ENCODE peak calls at places on chromosomes 13 and 19, in four cellular contexts. T, N, O and Z are unnamed samples.

GRCh38 chr19:16025108-16026101 is 50.9 kb upstream of the TPM4 start:
- DNase-seq in T (no peak), N (peak; percentile 69), O (no peak), Z (no peak)

GRCh38 chr13:102312841-102313240 is 89.0 kb downstream of the FGF14 start:
- DNase-seq in T (no peak), O (no peak), N (no peak), Z (no peak)

GRCh38 chr19:49132974-49133609 is 13.7 kb downstream of the PPFIA3 start:
- DNase-seq in T (no peak), N (no peak), O (no peak), Z (no peak)

GRCh38 chr13:112451512-112452379 is 75.6 kb downstream of the SPACA7 start:
- DNase-seq in O (no peak), N (no peak), T (no peak), Z (no peak)

GRCh38 chr13:74927823-74928222 is 554.1 kb downstream of the TBC1D4 start:
- DNase-seq in T (no peak), N (no peak), O (no peak), Z (no peak)

GRCh38 chr19:47093841-47094240 is 19.7 kb downstream of the ZC3H4 start:
- DNase-seq in N (no peak), T (peak; percentile 36), O (no peak), Z (no peak)

GRCh38 chr13:101978546-101979315 is 423.1 kb downstream of the FGF14 start:
- DNase-seq in O (no peak), T (no peak), N (no peak), Z (no peak)

GRCh38 chr13:33034897-33035296 is 18.7 kb downstream of the KL start:
- DNase-seq in O (no peak), T (no peak), N (peak; percentile 30), Z (no peak)

GRCh38 chr13:98442391-98443230 is 134.3 kb downstream of the STK24 start:
- DNase-seq in O (no peak), N (no peak), T (no peak), Z (no peak)